ENCODE peak calls at places on chromosomes 11 and 22, in four cellular contexts. One of them, this sample, is unnamed.

GRCh38 chr22:24330636-24331035 is 60.0 kb downstream of the SPECC1L start:
- DNase-seq in immature natural killer cell: no peak
- DNase-seq in activated CD8-positive, alpha-beta memory T cell treated with anti-CD3 and anti-CD28 coated beads for 1 hour: no peak
- DNase-seq in posterior cingulate gyrus: no peak
- DNase-seq in this sample: no peak

GRCh38 chr22:39808087-39808486 is 85.5 kb downstream of the ENTHD1 start:
- DNase-seq in immature natural killer cell: no peak
- DNase-seq in activated CD8-positive, alpha-beta memory T cell treated with anti-CD3 and anti-CD28 coated beads for 1 hour: peak; percentile 8
- DNase-seq in posterior cingulate gyrus: no peak
- DNase-seq in this sample: peak; percentile 9

GRCh38 chr11:119684361-119685072 is 44.5 kb downstream of the NECTIN1 start:
- DNase-seq in activated CD8-positive, alpha-beta memory T cell treated with anti-CD3 and anti-CD28 coated beads for 1 hour: no peak
- DNase-seq in immature natural killer cell: no peak
- DNase-seq in posterior cingulate gyrus: no peak
- DNase-seq in this sample: no peak

GRCh38 chr11:10067629-10068300 is 226.3 kb downstream of the SBF2 start:
- DNase-seq in posterior cingulate gyrus: no peak
- DNase-seq in activated CD8-positive, alpha-beta memory T cell treated with anti-CD3 and anti-CD28 coated beads for 1 hour: no peak
- DNase-seq in immature natural killer cell: no peak
- DNase-seq in this sample: no peak

GRCh38 chr22:27116295-27116694 is 458.9 kb downstream of the MIAT start:
- DNase-seq in posterior cingulate gyrus: no peak
- DNase-seq in immature natural killer cell: no peak
- DNase-seq in activated CD8-positive, alpha-beta memory T cell treated with anti-CD3 and anti-CD28 coated beads for 1 hour: no peak
- DNase-seq in this sample: no peak

GRCh38 chr11:112524808-112525207 is 264.1 kb upstream of the PLET1 start:
- DNase-seq in posterior cingulate gyrus: no peak
- DNase-seq in activated CD8-positive, alpha-beta memory T cell treated with anti-CD3 and anti-CD28 coated beads for 1 hour: no peak
- DNase-seq in immature natural killer cell: no peak
- DNase-seq in this sample: no peak

GRCh38 chr11:15688351-15688792 is 573.6 kb downstream of the INSC start:
- DNase-seq in posterior cingulate gyrus: no peak
- DNase-seq in immature natural killer cell: no peak
- DNase-seq in activated CD8-positive, alpha-beta memory T cell treated with anti-CD3 and anti-CD28 coated beads for 1 hour: no peak
- DNase-seq in this sample: no peak

GRCh38 chr22:20906387-20906767 is 10.8 kb upstream of the CRKL start:
- DNase-seq in activated CD8-positive, alpha-beta memory T cell treated with anti-CD3 and anti-CD28 coated beads for 1 hour: no peak
- DNase-seq in immature natural killer cell: no peak
- DNase-seq in posterior cingulate gyrus: no peak
- DNase-seq in this sample: no peak

GRCh38 chr11:70233962-70234361 is 30.9 kb downstream of the FADD start:
- DNase-seq in immature natural killer cell: no peak
- DNase-seq in posterior cingulate gyrus: no peak
- DNase-seq in activated CD8-positive, alpha-beta memory T cell treated with anti-CD3 and anti-CD28 coated beads for 1 hour: no peak
- DNase-seq in this sample: no peak

GRCh38 chr11:107017433-107018227 is 646 bp downstream of the GUCY1A2 start:
- DNase-seq in posterior cingulate gyrus: peak; percentile 63
- DNase-seq in immature natural killer cell: no peak
- DNase-seq in activated CD8-positive, alpha-beta memory T cell treated with anti-CD3 and anti-CD28 coated beads for 1 hour: no peak
- DNase-seq in this sample: no peak

GRCh38 chr22:50062509-50063135 is 4.5 kb upstream of the TTLL8 start:
- DNase-seq in activated CD8-positive, alpha-beta memory T cell treated with anti-CD3 and anti-CD28 coated beads for 1 hour: no peak
- DNase-seq in posterior cingulate gyrus: no peak
- DNase-seq in immature natural killer cell: no peak
- DNase-seq in this sample: no peak

GRCh38 chr11:65636108-65636809 is 1.6 kb upstream of the SIPA1 start:
- DNase-seq in activated CD8-positive, alpha-beta memory T cell treated with anti-CD3 and anti-CD28 coated beads for 1 hour: no peak
- DNase-seq in posterior cingulate gyrus: no peak
- DNase-seq in immature natural killer cell: no peak
- DNase-seq in this sample: no peak

GRCh38 chr22:31127181-31127772 is 4.5 kb downstream of the INPP5J start:
- DNase-seq in activated CD8-positive, alpha-beta memory T cell treated with anti-CD3 and anti-CD28 coated beads for 1 hour: no peak
- DNase-seq in immature natural killer cell: no peak
- DNase-seq in posterior cingulate gyrus: no peak
- DNase-seq in this sample: no peak

GRCh38 chr22:47059701-47060161 is 297.3 kb downstream of the TBC1D22A start:
- DNase-seq in immature natural killer cell: no peak
- DNase-seq in activated CD8-positive, alpha-beta memory T cell treated with anti-CD3 and anti-CD28 coated beads for 1 hour: no peak
- DNase-seq in posterior cingulate gyrus: no peak
- DNase-seq in this sample: no peak

GRCh38 chr11:71977743-71978418 is 20.8 kb upstream of the IL18BP start:
- DNase-seq in immature natural killer cell: peak; percentile 21
- DNase-seq in posterior cingulate gyrus: peak; percentile 19
- DNase-seq in activated CD8-positive, alpha-beta memory T cell treated with anti-CD3 and anti-CD28 coated beads for 1 hour: peak; percentile 22
- DNase-seq in this sample: peak; percentile 34

GRCh38 chr11:33128739-33129138 is 32.5 kb downstream of the CSTF3 start:
- DNase-seq in activated CD8-positive, alpha-beta memory T cell treated with anti-CD3 and anti-CD28 coated beads for 1 hour: no peak
- DNase-seq in immature natural killer cell: no peak
- DNase-seq in posterior cingulate gyrus: no peak
- DNase-seq in this sample: no peak

GRCh38 chr11:37459430-37459829 is 861.4 kb upstream of the RAG2 start:
- DNase-seq in posterior cingulate gyrus: no peak
- DNase-seq in activated CD8-positive, alpha-beta memory T cell treated with anti-CD3 and anti-CD28 coated beads for 1 hour: no peak
- DNase-seq in immature natural killer cell: no peak
- DNase-seq in this sample: no peak

GRCh38 chr22:28992565-28993326 is 68.9 kb downstream of the C22orf31 start:
- DNase-seq in immature natural killer cell: no peak
- DNase-seq in posterior cingulate gyrus: peak; percentile 17
- DNase-seq in activated CD8-positive, alpha-beta memory T cell treated with anti-CD3 and anti-CD28 coated beads for 1 hour: no peak
- DNase-seq in this sample: no peak

GRCh38 chr11:118633979-118634378 is 26.6 kb downstream of the PHLDB1 start:
- DNase-seq in activated CD8-positive, alpha-beta memory T cell treated with anti-CD3 and anti-CD28 coated beads for 1 hour: no peak
- DNase-seq in immature natural killer cell: no peak
- DNase-seq in posterior cingulate gyrus: no peak
- DNase-seq in this sample: no peak

GRCh38 chr11:2250485-2250884 is 19.9 kb downstream of the ASCL2 start:
- DNase-seq in activated CD8-positive, alpha-beta memory T cell treated with anti-CD3 and anti-CD28 coated beads for 1 hour: no peak
- DNase-seq in posterior cingulate gyrus: no peak
- DNase-seq in immature natural killer cell: no peak
- DNase-seq in this sample: no peak

GRCh38 chr11:76152086-76152658 is 54.1 kb downstream of the WNT11 start:
- DNase-seq in posterior cingulate gyrus: peak; percentile 86
- DNase-seq in activated CD8-positive, alpha-beta memory T cell treated with anti-CD3 and anti-CD28 coated beads for 1 hour: peak; percentile 70
- DNase-seq in immature natural killer cell: peak; percentile 70
- DNase-seq in this sample: peak; percentile 36

GRCh38 chr11:75777461-75778110 is 9.0 kb downstream of the DGAT2 start:
- DNase-seq in activated CD8-positive, alpha-beta memory T cell treated with anti-CD3 and anti-CD28 coated beads for 1 hour: no peak
- DNase-seq in immature natural killer cell: no peak
- DNase-seq in posterior cingulate gyrus: no peak
- DNase-seq in this sample: no peak

GRCh38 chr11:92628401-92629292 is 340.8 kb upstream of the MTNR1B start:
- DNase-seq in activated CD8-positive, alpha-beta memory T cell treated with anti-CD3 and anti-CD28 coated beads for 1 hour: no peak
- DNase-seq in immature natural killer cell: no peak
- DNase-seq in posterior cingulate gyrus: no peak
- DNase-seq in this sample: no peak

GRCh38 chr22:35620624-35621245 is 3.6 kb upstream of the MB start:
- DNase-seq in posterior cingulate gyrus: no peak
- DNase-seq in immature natural killer cell: no peak
- DNase-seq in activated CD8-positive, alpha-beta memory T cell treated with anti-CD3 and anti-CD28 coated beads for 1 hour: no peak
- DNase-seq in this sample: no peak

GRCh38 chr11:60625262-60625661 is 74.2 kb upstream of the MS4A8 start:
- DNase-seq in posterior cingulate gyrus: no peak
- DNase-seq in immature natural killer cell: no peak
- DNase-seq in activated CD8-positive, alpha-beta memory T cell treated with anti-CD3 and anti-CD28 coated beads for 1 hour: no peak
- DNase-seq in this sample: peak; percentile 18

GRCh38 chr22:50267591-50268390 is 2.4 kb downstream of the MAPK11 start:
- DNase-seq in posterior cingulate gyrus: peak; percentile 76
- DNase-seq in immature natural killer cell: no peak
- DNase-seq in activated CD8-positive, alpha-beta memory T cell treated with anti-CD3 and anti-CD28 coated beads for 1 hour: peak; percentile 36
- DNase-seq in this sample: no peak

GRCh38 chr11:75800728-75801361 is 14.2 kb upstream of the UVRAG start:
- DNase-seq in posterior cingulate gyrus: no peak
- DNase-seq in activated CD8-positive, alpha-beta memory T cell treated with anti-CD3 and anti-CD28 coated beads for 1 hour: no peak
- DNase-seq in immature natural killer cell: no peak
- DNase-seq in this sample: no peak

GRCh38 chr11:22431074-22431473 is 92.9 kb downstream of the SLC17A6 start:
- DNase-seq in posterior cingulate gyrus: no peak
- DNase-seq in immature natural killer cell: no peak
- DNase-seq in activated CD8-positive, alpha-beta memory T cell treated with anti-CD3 and anti-CD28 coated beads for 1 hour: no peak
- DNase-seq in this sample: no peak

GRCh38 chr11:131467645-131468270 is 97.3 kb downstream of the NTM start:
- DNase-seq in activated CD8-positive, alpha-beta memory T cell treated with anti-CD3 and anti-CD28 coated beads for 1 hour: no peak
- DNase-seq in posterior cingulate gyrus: no peak
- DNase-seq in immature natural killer cell: no peak
- DNase-seq in this sample: no peak

GRCh38 chr11:117664897-117665296 is 132.1 kb downstream of the DSCAML1 start:
- DNase-seq in posterior cingulate gyrus: no peak
- DNase-seq in immature natural killer cell: no peak
- DNase-seq in activated CD8-positive, alpha-beta memory T cell treated with anti-CD3 and anti-CD28 coated beads for 1 hour: no peak
- DNase-seq in this sample: no peak

GRCh38 chr11:130585545-130585944 is 137.1 kb downstream of the ADAMTS15 start:
- DNase-seq in immature natural killer cell: no peak
- DNase-seq in posterior cingulate gyrus: no peak
- DNase-seq in activated CD8-positive, alpha-beta memory T cell treated with anti-CD3 and anti-CD28 coated beads for 1 hour: no peak
- DNase-seq in this sample: no peak

GRCh38 chr22:47292546-47293320 is 530.3 kb downstream of the TBC1D22A start:
- DNase-seq in immature natural killer cell: no peak
- DNase-seq in activated CD8-positive, alpha-beta memory T cell treated with anti-CD3 and anti-CD28 coated beads for 1 hour: no peak
- DNase-seq in posterior cingulate gyrus: no peak
- DNase-seq in this sample: no peak

GRCh38 chr11:28137832-28138231 is 29.6 kb downstream of the METTL15 start:
- DNase-seq in immature natural killer cell: no peak
- DNase-seq in activated CD8-positive, alpha-beta memory T cell treated with anti-CD3 and anti-CD28 coated beads for 1 hour: no peak
- DNase-seq in posterior cingulate gyrus: no peak
- DNase-seq in this sample: no peak

GRCh38 chr11:92298238-92298565 is 73.6 kb downstream of the FAT3 start:
- DNase-seq in posterior cingulate gyrus: no peak
- DNase-seq in activated CD8-positive, alpha-beta memory T cell treated with anti-CD3 and anti-CD28 coated beads for 1 hour: no peak
- DNase-seq in immature natural killer cell: no peak
- DNase-seq in this sample: no peak

GRCh38 chr11:77580712-77581337 is 8.9 kb upstream of the AQP11 start:
- DNase-seq in immature natural killer cell: no peak
- DNase-seq in posterior cingulate gyrus: no peak
- DNase-seq in activated CD8-positive, alpha-beta memory T cell treated with anti-CD3 and anti-CD28 coated beads for 1 hour: no peak
- DNase-seq in this sample: no peak

GRCh38 chr11:95084509-95084908 is 5.1 kb upstream of the ENDOD1 start:
- DNase-seq in activated CD8-positive, alpha-beta memory T cell treated with anti-CD3 and anti-CD28 coated beads for 1 hour: no peak
- DNase-seq in immature natural killer cell: no peak
- DNase-seq in posterior cingulate gyrus: no peak
- DNase-seq in this sample: no peak

GRCh38 chr11:19398273-19398672 is 157.5 kb upstream of the E2F8 start:
- DNase-seq in posterior cingulate gyrus: no peak
- DNase-seq in immature natural killer cell: no peak
- DNase-seq in activated CD8-positive, alpha-beta memory T cell treated with anti-CD3 and anti-CD28 coated beads for 1 hour: no peak
- DNase-seq in this sample: no peak

This sample was measured in glomerular endothelial cell.